ENCODE peak calls at places on chromosomes 11 and 22, in five cellular contexts. I, Q, K, M and F are unnamed samples.

GRCh38 chr11:45169310-45170072 is 23.1 kb downstream of the PRDM11 start:
- DNase-seq in Q (no peak), I (no peak), M (no peak), K (no peak), F (no peak)

GRCh38 chr22:41197046-41197807 is 7.9 kb upstream of the L3MBTL2 start:
- DNase-seq in K (peak), Q (peak), M (peak), I (peak), F (peak)

GRCh38 chr22:28855355-28856094 is 27.8 kb upstream of the ZNRF3 start:
- DNase-seq in K (peak), Q (peak), M (peak), I (peak), F (peak)

GRCh38 chr22:28560005-28560742 is 119.5 kb downstream of the TTC28 start:
- DNase-seq in K (peak), Q (peak), M (no peak), I (no peak), F (no peak)

GRCh38 chr11:41784513-41785335 is 325.3 kb upstream of the LRRC4C start:
- DNase-seq in K (peak), Q (no peak), M (no peak), I (no peak), F (no peak)

GRCh38 chr11:117518455-117518854 is 190.8 kb downstream of the CEP164 start:
- DNase-seq in I (no peak), Q (no peak), K (no peak), M (no peak), F (no peak)

GRCh38 chr11:118438314-118438931 is 2.1 kb downstream of the KMT2A start:
- DNase-seq in K (peak), Q (peak), I (peak), M (no peak), F (peak)

GRCh38 chr11:17846852-17847453 is 112.4 kb downstream of the KCNC1 start:
- DNase-seq in M (peak), I (no peak), K (peak), Q (peak), F (no peak)

GRCh38 chr11:103862049-103862826 is 174.2 kb upstream of the DDI1 start:
- DNase-seq in K (no peak), Q (no peak), M (no peak), I (no peak), F (no peak)

GRCh38 chr11:45362636-45363035 is 76.5 kb upstream of the SYT13 start:
- DNase-seq in K (no peak), Q (no peak), M (no peak), I (no peak), F (no peak)

GRCh38 chr22:35480143-35480542 is 60.5 kb upstream of the RASD2 start:
- DNase-seq in Q (peak), I (peak), M (no peak), K (no peak), F (peak)

GRCh38 chr11:125874556-125875124 is 12.8 kb upstream of the HYLS1 start:
- DNase-seq in M (peak), I (peak), K (peak), Q (peak), F (peak)

GRCh38 chr11:6855971-6856542 is 6.8 kb upstream of the OR10A2 start:
- DNase-seq in Q (peak), M (peak), I (no peak), K (peak), F (no peak)

GRCh38 chr11:83249972-83250593 is 36.1 kb downstream of the CCDC90B start:
- DNase-seq in K (peak), M (no peak), I (no peak), Q (peak), F (no peak)

GRCh38 chr22:22242488-22242887 is 2.1 kb upstream of the VPREB1 start:
- DNase-seq in Q (no peak), M (no peak), I (no peak), K (no peak), F (peak)

GRCh38 chr11:126519653-126520573 is 164.4 kb downstream of the ST3GAL4 start:
- DNase-seq in Q (no peak), I (no peak), M (no peak), K (no peak), F (no peak)

GRCh38 chr11:58513747-58514367 is 6.0 kb upstream of the OR5B21 start:
- DNase-seq in Q (peak), K (peak), M (peak), I (peak), F (no peak)

GRCh38 chr11:13216019-13217006 is 61.3 kb upstream of the BMAL1 start:
- DNase-seq in I (no peak), M (peak), K (peak), Q (peak), F (no peak)

GRCh38 chr22:39296981-39297489 is 22.4 kb downstream of the RPL3 start:
- DNase-seq in M (no peak), K (no peak), Q (no peak), I (no peak), F (no peak)

GRCh38 chr22:20437253-20438065 is at the start of gene SCARF2:
- DNase-seq in K (no peak), Q (peak), M (peak), I (no peak), F (no peak)

GRCh38 chr11:114019574-114019973 is 39.9 kb upstream of the ZBTB16 start:
- DNase-seq in K (no peak), I (no peak), Q (no peak), M (no peak), F (no peak)

GRCh38 chr22:40498454-40499186 is 128.2 kb downstream of the SGSM3 start:
- DNase-seq in I (no peak), M (no peak), Q (peak), K (peak), F (no peak)

GRCh38 chr11:133215529-133216230 is 316.6 kb downstream of the OPCML start:
- DNase-seq in Q (no peak), I (no peak), K (no peak), M (no peak), F (no peak)

GRCh38 chr11:128179512-128179911 is 407.8 kb downstream of the ETS1 start:
- DNase-seq in I (no peak), Q (peak), K (no peak), M (no peak), F (no peak)

GRCh38 chr22:35437038-35437437 is 37.1 kb downstream of the MCM5 start:
- DNase-seq in M (no peak), I (no peak), Q (peak), K (peak), F (no peak)

GRCh38 chr22:46731246-46732040 is 6.6 kb downstream of the CERK start:
- DNase-seq in M (no peak), I (peak), K (no peak), Q (peak), F (no peak)

GRCh38 chr11:20596629-20597129 is 2.7 kb upstream of the SLC6A5 start:
- DNase-seq in Q (peak), I (no peak), M (no peak), K (no peak), F (no peak)

GRCh38 chr11:96332236-96332761 is 10.7 kb downstream of the MAML2 start:
- DNase-seq in M (no peak), Q (peak), I (no peak), K (no peak), F (no peak)

GRCh38 chr11:27694992-27695391 is 5.3 kb downstream of the BDNF start:
- DNase-seq in I (no peak), M (no peak), K (peak), Q (peak), F (no peak)

GRCh38 chr11:76672431-76673163 is 2.0 kb upstream of the LRRC32 start:
- DNase-seq in I (no peak), Q (no peak), K (no peak), M (no peak), F (no peak)

GRCh38 chr22:43487311-43488030 is 75.7 kb downstream of the MPPED1 start:
- DNase-seq in Q (no peak), M (no peak), I (no peak), K (no peak), F (no peak)

GRCh38 chr11:123159146-123159857 is 35.7 kb downstream of the CLMP start:
- DNase-seq in K (peak), M (no peak), Q (no peak), I (no peak), F (no peak)

GRCh38 chr11:126332221-126332711 is 23.2 kb upstream of the ST3GAL4 start:
- DNase-seq in M (no peak), K (no peak), Q (peak), I (no peak), F (peak)

GRCh38 chr22:31615481-31615840 is 46.6 kb downstream of the PISD start:
- DNase-seq in Q (no peak), I (no peak), M (no peak), K (no peak), F (no peak)
- H3K27ac ChIP-seq in Q (no peak), I (no peak), M (no peak), K (no peak), F (no peak)

GRCh38 chr11:35525501-35526175 is at the start of gene PAMR1:
- DNase-seq in M (peak), K (no peak), I (peak), Q (peak), F (peak)

GRCh38 chr11:35526370-35526792 is 965 bp upstream of the PAMR1 start:
- DNase-seq in I (no peak), K (peak), M (no peak), Q (no peak), F (no peak)

GRCh38 chr11:35529971-35530495 is 4.6 kb upstream of the PAMR1 start:
- DNase-seq in Q (peak), K (no peak), M (no peak), I (peak), F (no peak)

GRCh38 chr11:35531246-35531645 is 5.8 kb upstream of the PAMR1 start:
- DNase-seq in Q (peak), K (no peak), I (no peak), M (no peak), F (no peak)
- H3K27ac ChIP-seq in Q (peak), K (no peak), I (no peak), M (no peak), F (no peak)

DNA sequence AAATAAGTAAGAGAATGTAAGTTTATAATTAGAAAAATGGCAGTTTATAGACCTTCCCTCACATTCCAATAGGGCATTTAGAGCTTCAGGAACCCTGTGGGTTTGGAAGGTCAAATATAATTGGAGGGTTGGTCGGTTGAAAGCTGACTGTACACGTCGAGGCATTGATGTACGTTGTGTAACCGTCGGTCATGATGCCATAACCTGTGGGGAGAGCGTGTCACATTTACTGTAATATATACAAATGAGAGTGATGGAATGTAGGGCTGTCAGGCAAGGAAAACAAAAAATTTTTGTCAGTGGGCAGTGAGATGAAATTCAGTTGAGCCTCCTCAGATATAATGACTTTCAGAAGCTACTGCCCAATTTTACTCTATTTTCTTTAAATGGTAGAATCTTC is 88.5 kb downstream of the ARL14EP start:
- DNase-seq in I (no peak), K (no peak), Q (no peak), M (no peak), F (no peak)
- H3K27ac ChIP-seq in I (no peak), K (no peak), Q (no peak), M (no peak), F (no peak)

GRCh38 chr11:110830344-110831141 is 118.3 kb upstream of the ARHGAP20 start:
- DNase-seq in Q (peak), I (no peak), K (no peak), M (no peak), F (no peak)

GRCh38 chr11:110828086-110828485 is 115.8 kb upstream of the ARHGAP20 start:
- DNase-seq in K (no peak), Q (no peak), M (no peak), I (no peak), F (no peak)

GRCh38 chr11:110827276-110827675 is 115.0 kb upstream of the ARHGAP20 start:
- DNase-seq in K (no peak), I (no peak), Q (no peak), M (no peak), F (no peak)

GRCh38 chr11:110832080-110832479 is 119.8 kb upstream of the ARHGAP20 start:
- DNase-seq in M (no peak), K (no peak), I (no peak), Q (no peak), F (no peak)

DNA sequence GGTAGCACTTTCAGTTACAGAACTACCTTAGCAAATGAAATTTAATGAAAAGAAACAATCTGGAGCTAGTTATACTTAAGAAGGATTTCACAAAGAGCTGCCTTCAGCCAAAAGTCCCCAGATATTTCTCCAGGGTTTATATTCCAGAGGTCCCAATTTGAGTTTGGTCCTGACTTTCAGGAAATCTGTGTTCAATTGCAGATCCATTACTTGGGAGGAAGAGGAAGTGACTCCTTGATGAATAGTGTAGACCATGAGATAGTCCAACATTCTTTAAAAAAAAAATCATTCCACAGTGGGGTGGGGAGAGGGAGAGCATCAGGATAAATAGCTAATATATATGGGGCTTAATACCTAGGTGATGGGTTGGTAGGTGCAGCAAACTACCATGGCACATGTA is 117.6 kb upstream of the ARHGAP20 start:
- DNase-seq in M (no peak), Q (peak), I (no peak), K (no peak), F (no peak)
- H3K27ac ChIP-seq in M (no peak), Q (peak), I (no peak), K (no peak), F (no peak)

GRCh38 chr22:37625737-37626136 is 13.7 kb upstream of the SH3BP1 start:
- DNase-seq in M (no peak), I (no peak), K (no peak), Q (no peak), F (no peak)

GRCh38 chr22:37623075-37624016 is 14.7 kb downstream of the GGA1 start:
- DNase-seq in K (peak), Q (peak), I (peak), M (peak), F (no peak)

GRCh38 chr22:37626144-37626543 is 13.3 kb upstream of the SH3BP1 start:
- DNase-seq in Q (no peak), M (no peak), I (no peak), K (no peak), F (peak)

GRCh38 chr22:37624017-37624365 is 15.4 kb downstream of the GGA1 start:
- DNase-seq in K (no peak), I (no peak), M (no peak), Q (no peak), F (no peak)

DNA sequence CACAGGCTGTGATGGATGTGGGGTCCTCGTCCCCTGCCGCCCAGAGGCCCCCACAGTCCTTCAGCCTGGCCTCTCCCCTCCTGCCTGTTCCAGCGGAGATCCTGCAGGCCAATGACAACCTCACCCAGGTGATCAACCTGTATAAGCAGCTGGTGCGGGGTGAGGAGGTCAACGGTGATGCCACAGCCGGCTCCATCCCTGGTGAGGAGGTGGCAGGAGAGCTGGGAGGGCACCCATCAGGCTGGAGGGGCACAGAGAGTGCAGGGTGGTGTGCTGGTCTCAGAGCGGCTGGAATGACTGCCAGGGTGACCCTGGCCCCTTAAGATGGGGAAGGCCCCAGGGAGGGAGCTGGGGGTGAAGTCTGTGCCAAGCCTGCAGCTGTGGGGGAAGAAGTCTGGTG is 14.6 kb upstream of the SH3BP1 start:
- DNase-seq in Q (no peak), M (no peak), I (no peak), K (no peak), F (no peak)
- H3K27ac ChIP-seq in Q (no peak), M (no peak), I (no peak), K (no peak), F (peak)

GRCh38 chr22:31102441-31103081 is 4.8 kb downstream of the SELENOM start:
- DNase-seq in M (no peak), I (no peak), Q (peak), K (peak), F (peak)
- H3K27ac ChIP-seq in M (no peak), I (peak), Q (peak), K (no peak), F (peak)